ENCODE peak calls at places on chromosomes 4 and X, in four cellular contexts. W is K562, E is A549, F is H1. S is an unnamed sample.

GRCh38 chr4:1249731-1250526 is 999 bp upstream of the CTBP1 start:
- DNase-seq in W (peak), E (peak), F (no peak), S (peak)

GRCh38 chr4:70183168-70183939 is 12.2 kb upstream of the ODAM start:
- DNase-seq in W (peak), E (peak), F (peak), S (peak)

GRCh38 chrX:103849558-103849957 is 17.5 kb upstream of the RAB9B start:
- DNase-seq in W (no peak), E (no peak), F (no peak), S (no peak)

GRCh38 chrX:34866636-34867035 is 76.0 kb upstream of the FAM47B start:
- DNase-seq in W (no peak), E (no peak), F (no peak), S (no peak)

GRCh38 chr4:132108784-132109183 is 1040.3 kb upstream of the PCDH10 start:
- DNase-seq in W (no peak), E (no peak), F (no peak), S (no peak)

GRCh38 chr4:13218316-13218958 is 265.7 kb downstream of the RAB28 start:
- DNase-seq in W (no peak), E (no peak), F (no peak), S (no peak)

GRCh38 chr4:93764647-93765246 is 63.8 kb upstream of the ATOH1 start:
- DNase-seq in W (peak), E (peak), F (no peak), S (peak)

GRCh38 chr4:46123872-46124755 is at the start of gene GABRG1:
- DNase-seq in W (peak), E (no peak), F (peak), S (no peak)

GRCh38 chr4:163587867-163588266 is 93.4 kb downstream of the TMA16 start:
- DNase-seq in W (peak), E (no peak), F (no peak), S (peak)

GRCh38 chr4:185424905-185425599 is 712 bp downstream of the UFSP2 start:
- DNase-seq in W (peak), E (no peak), F (no peak), S (peak)

GRCh38 chrX:106897259-106897658 is 5.9 kb downstream of the RIPPLY1 start:
- DNase-seq in W (no peak), E (peak), F (no peak), S (no peak)

GRCh38 chrX:11470231-11470630 is 177.0 kb downstream of the AMELX start:
- DNase-seq in W (no peak), E (no peak), F (no peak), S (no peak)

GRCh38 chr4:8504279-8505007 is 63.9 kb downstream of the TRMT44 start:
- DNase-seq in W (no peak), E (no peak), F (no peak), S (peak)

GRCh38 chrX:37993857-37994619 is 12.3 kb upstream of the SYTL5 start:
- DNase-seq in W (peak), E (no peak), F (peak), S (peak)

GRCh38 chr4:150209140-150209829 is 131.0 kb downstream of the DCLK2 start:
- DNase-seq in W (peak), E (peak), F (no peak), S (peak)

GRCh38 chrX:39705299-39705698 is 392.5 kb downstream of the BCOR start:
- DNase-seq in W (peak), E (peak), F (no peak), S (no peak)

DNA sequence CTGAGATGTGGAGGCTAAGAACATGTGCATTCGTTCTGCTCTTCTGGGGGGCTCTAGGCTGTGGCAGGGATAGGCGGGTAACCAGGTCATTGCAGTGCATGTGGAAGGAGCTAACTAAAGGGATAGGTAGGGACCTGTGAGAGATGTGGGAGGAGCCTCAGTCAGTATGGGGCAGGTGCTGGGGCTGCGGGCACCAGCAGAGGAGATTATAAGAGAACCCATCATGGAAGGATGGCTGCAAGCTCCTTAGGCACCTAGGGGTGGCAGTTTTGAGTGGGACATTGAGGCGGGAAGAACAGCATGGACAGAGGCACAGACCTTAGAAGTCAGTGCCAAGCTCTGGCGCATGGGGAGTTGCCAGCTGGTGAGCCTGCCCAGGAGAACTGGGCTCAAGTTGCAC is 7.2 kb downstream of the CLDN22 start:
- DNase-seq in W (no peak), E (no peak), F (no peak), S (no peak)
- TF ChIP-seq PHF8 in W (no peak), E (no peak), F (no peak), S (no peak)

GRCh38 chrX:15072259-15072658 is 197.6 kb downstream of the ASB9 start:
- DNase-seq in W (no peak), E (no peak), F (no peak), S (no peak)

GRCh38 chrX:15072880-15073279 is 197.0 kb downstream of the ASB9 start:
- DNase-seq in W (no peak), E (no peak), F (no peak), S (no peak)

DNA sequence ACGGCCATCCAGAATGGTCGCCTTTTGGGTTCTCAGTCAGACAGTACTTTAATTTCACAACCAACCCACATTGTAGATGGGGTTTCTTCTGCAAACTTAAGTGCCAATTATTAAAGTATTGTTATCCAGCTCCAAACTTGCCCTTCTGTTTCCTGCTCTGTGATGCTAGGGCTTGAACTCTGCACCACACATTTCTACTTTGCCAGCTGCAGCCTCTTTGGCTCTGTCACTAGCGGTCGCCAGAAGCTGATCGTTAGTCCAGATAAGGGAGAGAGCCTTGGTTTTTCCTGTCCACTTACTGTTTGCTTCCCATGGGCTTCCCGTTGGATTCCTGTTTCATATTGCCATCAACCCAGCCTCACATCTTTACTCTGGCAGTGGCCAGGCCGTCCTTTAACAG is 196.6 kb downstream of the ASB9 start:
- DNase-seq in W (no peak), E (no peak), F (no peak), S (no peak)
- TF ChIP-seq PHF8 in W (no peak), E (no peak), F (no peak), S (no peak)

DNA sequence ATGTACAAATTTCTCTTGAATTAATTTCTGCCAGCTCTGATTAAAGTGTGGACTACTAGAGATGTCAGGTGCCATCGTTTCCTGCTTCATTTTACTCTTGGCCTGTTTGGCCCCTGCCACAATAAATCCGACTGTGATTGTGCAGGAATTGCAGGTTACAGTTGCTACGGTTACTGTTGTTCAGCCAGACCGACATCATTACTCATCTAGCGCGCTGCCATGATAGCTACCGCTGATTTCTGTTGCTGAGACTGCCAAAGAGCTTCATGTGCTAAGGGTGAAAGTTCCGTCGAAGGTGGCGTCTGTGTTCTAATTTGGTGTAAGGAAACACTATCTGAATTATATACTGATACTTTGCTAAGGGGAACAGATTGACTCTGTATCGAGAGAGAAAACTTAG is 22.1 kb downstream of the SLIT2 start:
- DNase-seq in W (no peak), E (no peak), F (no peak), S (no peak)
- TF ChIP-seq PHF8 in W (no peak), E (no peak), F (no peak), S (no peak)

GRCh38 chr4:15479089-15479912 is 9.6 kb downstream of the CC2D2A start:
- DNase-seq in W (peak), E (peak), F (peak), S (peak)

GRCh38 chr4:15482346-15482745 is 12.7 kb downstream of the CC2D2A start:
- DNase-seq in W (no peak), E (no peak), F (no peak), S (no peak)

GRCh38 chr4:15476396-15476795 is 6.7 kb downstream of the CC2D2A start:
- DNase-seq in W (no peak), E (no peak), F (no peak), S (no peak)

GRCh38 chr4:15479913-15480185 is 10.2 kb downstream of the CC2D2A start:
- DNase-seq in W (no peak), E (no peak), F (no peak), S (no peak)

GRCh38 chr4:15478724-15479088 is 9.0 kb downstream of the CC2D2A start:
- DNase-seq in W (no peak), E (peak), F (no peak), S (no peak)
- TF ChIP-seq PHF8 in W (no peak), E (no peak), F (no peak), S (no peak)

DNA sequence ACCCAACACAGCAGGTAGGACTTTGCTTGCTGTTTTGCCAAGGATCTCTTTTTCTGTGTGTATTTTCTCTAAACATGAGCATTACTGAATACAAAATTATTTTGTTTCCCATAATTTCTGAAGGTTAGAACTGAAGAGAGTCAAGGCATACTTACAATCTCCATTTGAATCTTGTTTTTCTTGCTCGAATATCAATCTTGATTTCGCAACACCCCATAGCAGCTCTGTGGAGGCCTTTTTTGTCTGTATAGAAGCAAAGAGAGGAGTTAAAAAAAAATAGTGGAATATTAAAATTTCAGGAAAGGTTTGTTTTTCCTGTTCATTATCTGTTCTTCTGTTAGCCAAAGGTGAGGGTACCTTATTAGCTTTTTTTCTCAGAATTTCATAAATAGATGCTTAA is 92.9 kb downstream of the TNIP2 start:
- DNase-seq in W (no peak), E (no peak), F (no peak), S (no peak)
- TF ChIP-seq PHF8 in W (no peak), E (no peak), F (no peak), S (no peak)

GRCh38 chr4:16524911-16525574 is 298.8 kb upstream of the TAPT1 start:
- DNase-seq in W (no peak), E (no peak), F (no peak), S (no peak)
- TF ChIP-seq PHF8 in W (no peak), E (no peak), F (no peak), S (no peak)

DNA sequence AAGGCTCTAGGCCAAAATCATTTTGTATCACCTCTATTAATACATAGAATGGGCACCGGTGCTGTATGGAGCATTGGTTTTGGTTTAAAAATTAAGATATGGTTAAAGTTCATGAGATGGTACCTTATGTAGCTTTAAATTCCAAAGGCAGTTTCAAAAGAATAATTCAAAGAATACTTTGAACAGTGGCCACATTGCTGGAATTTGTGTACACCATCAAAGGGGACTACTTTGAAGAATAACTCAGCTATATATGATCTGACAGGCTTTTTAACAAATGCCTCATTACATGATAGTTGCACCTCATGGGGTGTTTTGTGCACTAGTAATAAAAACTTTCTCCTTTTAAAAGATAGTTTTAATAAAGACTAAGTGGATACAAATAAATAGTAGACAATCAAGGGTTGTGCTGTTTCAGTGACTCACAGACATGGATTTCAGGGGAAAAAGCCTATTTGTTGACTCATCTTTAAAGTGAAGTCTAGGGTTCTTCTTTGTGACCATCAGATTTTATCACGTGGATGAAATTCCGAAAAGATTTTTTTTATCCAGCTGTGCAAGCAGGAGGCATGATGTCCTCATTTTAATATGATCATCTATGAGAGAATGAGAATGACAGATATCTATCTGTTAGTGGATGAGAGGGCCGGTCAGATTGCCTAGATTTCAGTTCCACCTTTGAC is 12.8 kb downstream of the MTM1 start:
- DNase-seq in W (no peak), E (peak), F (no peak), S (peak)
- TF ChIP-seq PHF8 in W (no peak), E (no peak), F (no peak), S (no peak)

GRCh38 chrX:19512961-19513360 is 2.3 kb downstream of the MAP3K15 start:
- DNase-seq in W (no peak), E (no peak), F (no peak), S (no peak)

GRCh38 chrX:19512359-19512758 is 2.9 kb downstream of the MAP3K15 start:
- DNase-seq in W (no peak), E (no peak), F (no peak), S (no peak)

GRCh38 chrX:19515615-19516105 is 352 bp upstream of the MAP3K15 start:
- DNase-seq in W (no peak), E (peak), F (no peak), S (no peak)

GRCh38 chrX:19514791-19515614 is at the start of gene MAP3K15:
- DNase-seq in W (peak), E (peak), F (no peak), S (peak)

GRCh38 chrX:19513383-19513782 is 1.9 kb downstream of the MAP3K15 start:
- DNase-seq in W (no peak), E (peak), F (no peak), S (peak)
- TF ChIP-seq PHF8 in W (no peak), E (no peak), F (no peak), S (no peak)

S was measured in HepG2.